ENCODE peak calls at places on chromosomes 4 and X, in nine cellular contexts. K is neural crest cell; J is NCI-H187; H is glutamatergic neuron; D is AG20443; V is naive thymus-derived CD4-positive, alpha-beta T cell; W is activated naive CD8-positive, alpha-beta T cell treated with anti-CD3 and anti-CD28 coated beads, Interleukin-2, amount 50 U/mL, for 24 hours; G is T-cell; M is activated CD8-positive, alpha-beta T cell treated with anti-CD3 and anti-CD28 coated beads, Interleukin-2, amount 10 ng/mL, durations not matched to agents 7 days and 5 days. X is an unnamed sample.
A peak's percentile ranks its signal among the peaks of the same experiment; 100 is the strongest.

GRCh38 chrX:118564498-118564897 is 68.9 kb downstream of the DOCK11 start:
- DNase-seq in K (no peak), J (no peak), H (no peak), D (no peak), V (no peak), W (no peak), G (no peak), M (no peak), X (no peak)

GRCh38 chr4:7074423-7074822 is 6.6 kb upstream of the GRPEL1 start:
- DNase-seq in K (no peak), J (no peak), H (no peak), D (peak; percentile 20), V (no peak), W (no peak), G (no peak), M (no peak), X (no peak)

GRCh38 chrX:40511258-40511657 is 69.5 kb upstream of the ATP6AP2 start:
- DNase-seq in K (no peak), J (no peak), H (no peak), D (no peak), V (no peak), W (no peak), G (no peak), M (no peak), X (no peak)

GRCh38 chr4:24256547-24256946 is 327.8 kb downstream of the DHX15 start:
- DNase-seq in K (no peak), J (no peak), H (no peak), D (no peak), V (no peak), W (no peak), G (no peak), M (no peak), X (no peak)

GRCh38 chrX:49230500-49231232 is 2.5 kb downstream of the CACNA1F start:
- DNase-seq in K (no peak), J (no peak), H (peak; percentile 74), D (peak; percentile 31), V (peak; percentile 44), W (peak; percentile 76), G (peak; percentile 43), M (peak; percentile 79), X (peak; percentile 62)

GRCh38 chrX:11756354-11757318 is 1.4 kb upstream of the MSL3 start:
- DNase-seq in K (no peak), J (no peak), H (no peak), D (no peak), V (no peak), W (no peak), G (no peak), M (no peak), X (peak; percentile 39)

GRCh38 chr4:30866444-30866843 is 146.3 kb downstream of the PCDH7 start:
- DNase-seq in K (no peak), J (no peak), H (no peak), D (no peak), V (no peak), W (no peak), G (no peak), M (no peak), X (no peak)

GRCh38 chrX:20361081-20361889 is 94.6 kb upstream of the RPS6KA3 start:
- DNase-seq in K (no peak), J (no peak), H (no peak), D (peak; percentile 56), V (no peak), W (no peak), G (no peak), M (no peak), X (no peak)

GRCh38 chrX:140701480-140701879 is 8.1 kb upstream of the LINC00632 start:
- DNase-seq in K (no peak), J (no peak), H (no peak), D (peak; percentile 13), V (no peak), W (no peak), G (no peak), M (no peak), X (peak; percentile 41)

GRCh38 chr4:148344382-148344781 is 97.8 kb downstream of the NR3C2 start:
- DNase-seq in K (no peak), J (no peak), H (no peak), D (no peak), V (no peak), W (no peak), G (no peak), M (no peak), X (no peak)

GRCh38 chrX:2526390-2526789 is 25.6 kb upstream of the DHRSX start:
- DNase-seq in K (no peak), J (no peak), H (no peak), D (no peak), V (no peak), W (no peak), G (no peak), M (no peak), X (no peak)

GRCh38 chrX:39613508-39613921 is 484.2 kb downstream of the BCOR start:
- DNase-seq in K (no peak), J (no peak), H (peak; percentile 18), D (peak; percentile 16), V (peak; percentile 7), W (peak; percentile 28), G (no peak), M (no peak), X (no peak)

GRCh38 chrX:283115-283845 is 2.1 kb downstream of the PLCXD1 start:
- DNase-seq in K (peak; percentile 80), J (no peak), H (peak; percentile 89), D (peak; percentile 94), V (peak; percentile 85), W (peak; percentile 91), G (peak; percentile 81), M (peak; percentile 96), X (no peak)

GRCh38 chr4:81913427-81913878 is 441.7 kb upstream of the RASGEF1B start:
- DNase-seq in K (peak; percentile 63), J (no peak), H (peak; percentile 64), D (peak; percentile 63), V (peak; percentile 62), W (peak; percentile 60), G (peak; percentile 38), M (peak; percentile 71), X (peak; percentile 84)

GRCh38 chrX:33188881-33189280 is 22.5 kb downstream of the DMD start:
- DNase-seq in K (no peak), J (no peak), H (no peak), D (no peak), V (no peak), W (no peak), G (no peak), M (no peak), X (no peak)

GRCh38 chrX:17706676-17707075 is 30.6 kb upstream of the SCML1 start:
- DNase-seq in K (no peak), J (no peak), H (no peak), D (peak; percentile 85), V (no peak), W (no peak), G (no peak), M (no peak), X (no peak)

GRCh38 chrX:105876658-105877057 is 54.3 kb downstream of the NRK start:
- DNase-seq in K (no peak), J (no peak), H (no peak), D (no peak), V (no peak), W (no peak), G (no peak), M (no peak), X (peak; percentile 38)

GRCh38 chr4:68310651-68311247 is 39.1 kb downstream of the YTHDC1 start:
- DNase-seq in K (no peak), J (no peak), H (no peak), D (no peak), V (no peak), W (no peak), G (no peak), M (no peak), X (no peak)

GRCh38 chrX:47245156-47245555 is 12.3 kb downstream of the USP11 start:
- DNase-seq in K (no peak), J (no peak), H (no peak), D (no peak), V (no peak), W (no peak), G (no peak), M (no peak), X (no peak)

GRCh38 chr4:53116959-53117358 is 248.9 kb downstream of the SCFD2 start:
- DNase-seq in K (no peak), J (no peak), H (no peak), D (peak; percentile 73), V (no peak), W (no peak), G (no peak), M (no peak), X (no peak)

X was measured in OCI-M1.